ENCODE peak calls at places on chromosomes 16 and 17, in ten cellular contexts. U is heart right ventricle, L is SJSA1, P is brain microvascular endothelial cell, B is GM23338, O is right cardiac atrium, Y is breast epithelium, Q is ascending aorta, X is neural progenitor cell, R is tibial nerve. C is an unnamed sample.

GRCh38 chr16:83840060-83840617 is 32.4 kb downstream of the HSBP1 start:
- DNase-seq in Y (no peak), O (no peak), U (no peak), B (peak; percentile 70), Q (no peak), R (no peak), P (no peak), X (no peak), L (no peak), C (no peak)

GRCh38 chr17:78883533-78884131 is 19.4 kb downstream of the CEP295NL start:
- DNase-seq in L (peak; percentile 94), U (peak; percentile 85), Q (peak; percentile 94), R (peak; percentile 83), B (peak; percentile 77), X (peak; percentile 90), P (peak; percentile 89), O (peak; percentile 90), Y (peak; percentile 82), C (peak; percentile 96)

GRCh38 chr17:57954421-57955182 is 610 bp downstream of the CUEDC1 start:
- DNase-seq in B (peak; percentile 82), Q (peak; percentile 91), O (peak; percentile 95), Y (no peak), P (no peak), U (peak; percentile 93), X (peak; percentile 78), L (peak; percentile 93), R (peak; percentile 63), C (peak; percentile 45)

GRCh38 chr16:27929818-27930217 is 133.7 kb downstream of the GSG1L start:
- DNase-seq in R (no peak), Q (no peak), B (no peak), O (no peak), L (no peak), P (no peak), X (no peak), U (no peak), Y (no peak), C (no peak)

GRCh38 chr17:694239-694638 is 20.4 kb downstream of the VPS53 start:
- DNase-seq in Y (no peak), L (peak; percentile 95), O (no peak), X (no peak), Q (no peak), U (no peak), P (peak; percentile 96), R (no peak), B (no peak), C (no peak)

GRCh38 chr17:80832266-80832676 is 159.4 kb upstream of the CHMP6 start:
- DNase-seq in X (peak; percentile 42), R (no peak), P (peak; percentile 57), U (peak; percentile 64), Q (peak; percentile 64), B (peak; percentile 71), Y (no peak), L (peak; percentile 87), O (peak; percentile 72), C (no peak)

GRCh38 chr17:37555386-37555785 is 53.8 kb downstream of the SYNRG start:
- DNase-seq in L (no peak), U (no peak), B (no peak), R (no peak), O (no peak), X (no peak), Y (no peak), Q (no peak), P (no peak), C (no peak)

GRCh38 chr17:62090868-62091267 is 25.8 kb upstream of the MED13 start:
- DNase-seq in P (no peak), Y (no peak), Q (no peak), X (no peak), O (no peak), L (no peak), U (no peak), R (no peak), B (no peak), C (no peak)

GRCh38 chr17:16072031-16072430 is 72.4 kb downstream of the TTC19 start:
- DNase-seq in U (no peak), X (no peak), P (no peak), B (no peak), Y (no peak), R (no peak), O (no peak), L (no peak), Q (no peak), C (no peak)

GRCh38 chr17:42284566-42284965 is 3.7 kb upstream of the STAT5A start:
- DNase-seq in O (no peak), Y (peak; percentile 2), P (no peak), Q (peak; percentile 52), B (no peak), U (no peak), R (no peak), L (no peak), X (no peak), C (peak; percentile 24)

GRCh38 chr17:60863892-60864673 is 186.4 kb downstream of the BCAS3 start:
- DNase-seq in B (no peak), Q (no peak), R (no peak), P (no peak), X (no peak), U (no peak), L (no peak), O (no peak), Y (no peak), C (no peak)
- H3K4me3 ChIP-seq in B (no peak overlapping the region), Q (peak overlapping the region; percentile 39), R (no peak overlapping the region), P (no peak overlapping the region), X (no peak overlapping the region), U (no peak overlapping the region), L (no peak overlapping the region), O (no peak overlapping the region), Y (no peak overlapping the region), C (no peak overlapping the region)

GRCh38 chr16:54651440-54651839 is 279.2 kb upstream of the IRX5 start:
- DNase-seq in U (no peak), L (no peak), Q (no peak), X (peak; percentile 93), P (no peak), O (no peak), B (peak; percentile 93), Y (no peak), R (no peak), C (no peak)

GRCh38 chr16:54657058-54657708 is 273.5 kb upstream of the IRX5 start:
- DNase-seq in Y (peak; percentile 64), Q (peak; percentile 82), B (peak; percentile 17), L (no peak), P (peak; percentile 7), O (no peak), X (no peak), R (no peak), U (no peak), C (no peak)

GRCh38 chr16:54651851-54652770 is 278.6 kb upstream of the IRX5 start:
- DNase-seq in L (no peak), P (no peak), Q (no peak), X (peak; percentile 50), U (no peak), O (no peak), Y (no peak), B (peak; percentile 52), R (no peak), C (no peak)

GRCh38 chr16:54655171-54655590 is 275.5 kb upstream of the IRX5 start:
- DNase-seq in O (peak; percentile 84), P (no peak), U (peak; percentile 71), X (peak; percentile 57), Y (no peak), Q (no peak), L (no peak), B (peak; percentile 41), R (no peak), C (no peak)

DNA sequence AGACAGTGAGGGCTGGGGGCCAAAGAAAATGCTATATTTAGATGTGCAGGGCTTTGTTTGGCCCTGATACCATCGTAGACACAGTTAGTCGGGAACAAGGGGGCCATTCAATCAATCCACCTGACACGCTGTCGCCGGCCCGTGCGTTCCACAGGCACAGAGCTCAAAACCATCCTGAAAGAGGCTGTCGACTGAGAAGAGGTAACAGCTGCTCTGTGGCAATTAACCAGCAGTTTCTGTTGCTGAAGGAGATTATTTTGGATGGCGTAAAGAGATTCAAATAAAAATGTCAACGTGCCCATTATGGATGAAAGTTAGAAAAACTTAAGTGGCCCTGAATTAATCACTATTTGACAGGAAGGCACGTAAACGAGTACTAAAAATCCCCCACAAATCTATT is 276.2 kb upstream of the IRX5 start:
- DNase-seq in U (no peak), R (no peak), O (no peak), Q (no peak), Y (no peak), P (no peak), X (peak; percentile 59), B (peak; percentile 18), L (no peak), C (no peak)
- H3K27ac ChIP-seq in U (peak overlapping the region; percentile 16), R (no peak overlapping the region), O (no peak overlapping the region), Q (peak overlapping the region; percentile 64), Y (peak overlapping the region; percentile 67), P (no peak overlapping the region), X (peak overlapping the region; percentile 45), B (no peak overlapping the region), L (no peak overlapping the region), C (no peak overlapping the region)

GRCh38 chr17:43878260-43879082 is 28.9 kb downstream of the MPP2 start:
- DNase-seq in X (peak; percentile 86), Y (peak; percentile 40), R (peak; percentile 34), Q (peak; percentile 79), U (peak; percentile 65), P (peak; percentile 80), O (peak; percentile 89), B (peak; percentile 90), L (peak; percentile 84), C (no peak)
- H3K4me3 ChIP-seq in X (no peak overlapping the region), Y (no peak overlapping the region), R (no peak overlapping the region), Q (no peak overlapping the region), U (no peak overlapping the region), P (no peak overlapping the region), O (no peak overlapping the region), B (peak overlapping the region; percentile 15), L (no peak overlapping the region), C (no peak overlapping the region)

GRCh38 chr16:57637020-57637419 is 8.6 kb downstream of the ADGRG1 start:
- DNase-seq in R (no peak), X (no peak), L (no peak), P (no peak), O (no peak), Q (no peak), Y (peak; percentile 60), B (no peak), U (no peak), C (no peak)

GRCh38 chr16:57635266-57636097 is 7.1 kb downstream of the ADGRG1 start:
- DNase-seq in Q (no peak), R (no peak), X (no peak), O (no peak), B (no peak), U (no peak), L (no peak), P (no peak), Y (no peak), C (no peak)

GRCh38 chr16:57637965-57638364 is 9.5 kb downstream of the ADGRG1 start:
- DNase-seq in Y (no peak), P (no peak), L (no peak), U (no peak), X (no peak), R (no peak), Q (no peak), O (no peak), B (no peak), C (no peak)

GRCh38 chr16:57637424-57637823 is 9.0 kb downstream of the ADGRG1 start:
- DNase-seq in Y (peak; percentile 39), P (no peak), R (peak; percentile 39), Q (no peak), O (peak; percentile 82), L (no peak), B (no peak), U (peak; percentile 69), X (peak; percentile 68), C (no peak)

DNA sequence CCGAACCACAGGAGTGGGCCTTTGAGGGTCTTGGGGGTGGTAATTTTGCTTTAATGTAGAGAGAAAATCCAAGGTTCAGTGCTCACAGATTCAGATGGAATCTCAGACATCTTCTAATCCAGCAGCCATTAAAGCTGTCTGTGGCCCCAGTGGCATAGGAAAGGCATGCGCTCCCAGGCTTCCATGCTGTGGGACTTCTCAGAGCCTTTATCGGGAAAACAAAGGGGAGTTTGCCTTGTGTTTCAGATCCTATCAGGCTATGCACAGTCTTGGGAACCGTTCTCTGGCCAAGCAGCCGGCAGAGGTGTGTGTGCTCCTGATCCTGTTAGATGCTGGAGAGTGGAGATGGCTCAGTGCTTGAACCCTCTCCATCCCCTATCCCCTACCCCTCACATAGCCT is 7.8 kb downstream of the ADGRG1 start:
- DNase-seq in L (no peak), U (no peak), R (no peak), O (no peak), Y (no peak), P (no peak), Q (no peak), B (no peak), X (no peak), C (no peak)
- H3K27ac ChIP-seq in L (no peak overlapping the region), U (peak overlapping the region; percentile 81), R (peak overlapping the region; percentile 70), O (peak overlapping the region; percentile 90), Y (peak overlapping the region; percentile 81), P (no peak overlapping the region), Q (peak overlapping the region; percentile 45), B (no peak overlapping the region), X (no peak overlapping the region), C (peak overlapping the region; percentile 32)

C was measured in esophagus muscularis mucosa.